ENCODE peak calls at places on chromosomes 16 and 17, in nine cellular contexts. One of them, this sample, is unnamed.

GRCh38 chr16:53600076-53600475 is 97.1 kb upstream of the AKTIP start:
- DNase-seq in mesothelial cell of epicardium: no peak
- DNase-seq in IMR-90: peak
- DNase-seq in AG10803: peak
- DNase-seq in Calu3: no peak
- DNase-seq in MM.1S: no peak
- DNase-seq in GM23338: no peak
- DNase-seq in AG04450: no peak
- DNase-seq in suprapubic skin: no peak
- DNase-seq in this sample: no peak

GRCh38 chr16:68732068-68732680 is 4.9 kb upstream of the CDH1 start:
- DNase-seq in IMR-90: no peak
- DNase-seq in suprapubic skin: no peak
- DNase-seq in GM23338: peak
- DNase-seq in MM.1S: no peak
- DNase-seq in AG10803: no peak
- DNase-seq in Calu3: peak
- DNase-seq in AG04450: no peak
- DNase-seq in mesothelial cell of epicardium: peak
- DNase-seq in this sample: peak

GRCh38 chr17:66829883-66830282 is 5.0 kb upstream of the CACNG5 start:
- DNase-seq in MM.1S: no peak
- DNase-seq in AG04450: no peak
- DNase-seq in Calu3: no peak
- DNase-seq in AG10803: no peak
- DNase-seq in IMR-90: no peak
- DNase-seq in suprapubic skin: no peak
- DNase-seq in GM23338: peak
- DNase-seq in mesothelial cell of epicardium: no peak
- DNase-seq in this sample: no peak

GRCh38 chr16:49596119-49596518 is 222.5 kb downstream of the C16orf78 start:
- DNase-seq in AG10803: no peak
- DNase-seq in AG04450: no peak
- DNase-seq in MM.1S: no peak
- DNase-seq in mesothelial cell of epicardium: peak
- DNase-seq in GM23338: no peak
- DNase-seq in IMR-90: peak
- DNase-seq in suprapubic skin: no peak
- DNase-seq in Calu3: no peak
- DNase-seq in this sample: no peak

GRCh38 chr16:4414187-4414909 is 2.0 kb downstream of the CORO7 start:
- DNase-seq in MM.1S: peak
- DNase-seq in suprapubic skin: no peak
- DNase-seq in Calu3: no peak
- DNase-seq in AG10803: no peak
- DNase-seq in AG04450: no peak
- DNase-seq in mesothelial cell of epicardium: no peak
- DNase-seq in GM23338: no peak
- DNase-seq in IMR-90: no peak
- DNase-seq in this sample: no peak

GRCh38 chr16:87404764-87405625 is 12.9 kb downstream of the MAP1LC3B start:
- DNase-seq in IMR-90: no peak
- DNase-seq in mesothelial cell of epicardium: no peak
- DNase-seq in MM.1S: no peak
- DNase-seq in GM23338: no peak
- DNase-seq in AG10803: no peak
- DNase-seq in suprapubic skin: peak
- DNase-seq in AG04450: no peak
- DNase-seq in Calu3: no peak
- DNase-seq in this sample: no peak

GRCh38 chr16:67158637-67159600 is 790 bp downstream of the TRADD start:
- DNase-seq in AG10803: no peak
- DNase-seq in Calu3: peak
- DNase-seq in AG04450: no peak
- DNase-seq in MM.1S: peak
- DNase-seq in suprapubic skin: no peak
- DNase-seq in mesothelial cell of epicardium: no peak
- DNase-seq in IMR-90: no peak
- DNase-seq in GM23338: peak
- DNase-seq in this sample: peak

GRCh38 chr16:19382887-19383816 is 34.5 kb upstream of the TMC5 start:
- DNase-seq in Calu3: peak
- DNase-seq in mesothelial cell of epicardium: no peak
- DNase-seq in MM.1S: peak
- DNase-seq in GM23338: no peak
- DNase-seq in suprapubic skin: no peak
- DNase-seq in IMR-90: no peak
- DNase-seq in AG04450: no peak
- DNase-seq in AG10803: no peak
- DNase-seq in this sample: no peak

GRCh38 chr17:65456368-65457151 is 104.9 kb downstream of the AXIN2 start:
- DNase-seq in AG10803: no peak
- DNase-seq in AG04450: no peak
- DNase-seq in MM.1S: no peak
- DNase-seq in mesothelial cell of epicardium: no peak
- DNase-seq in suprapubic skin: no peak
- DNase-seq in GM23338: no peak
- DNase-seq in IMR-90: no peak
- DNase-seq in Calu3: no peak
- DNase-seq in this sample: no peak

DNA sequence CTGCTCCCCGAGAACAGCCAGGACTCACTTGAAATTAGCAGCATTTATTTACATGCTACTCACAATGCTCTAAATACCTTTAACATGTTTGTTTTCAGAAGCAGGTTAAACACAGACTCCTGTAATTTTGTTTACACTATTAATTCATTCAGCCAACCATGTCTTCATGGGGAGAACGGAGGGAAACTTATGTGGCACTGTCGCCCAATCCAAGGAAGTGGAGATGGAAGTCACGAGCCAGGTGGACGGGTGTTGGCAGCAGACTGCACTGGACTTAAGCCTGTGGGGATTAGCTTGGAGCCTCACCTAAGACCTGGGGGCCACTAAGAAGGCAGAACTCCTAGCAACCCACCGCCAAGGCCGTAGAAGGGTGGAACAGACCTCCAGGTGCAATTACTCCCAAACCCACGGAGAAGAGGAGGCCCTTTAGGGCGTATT is 8.8 kb upstream of the GFAP start:
- DNase-seq in Calu3: no peak
- DNase-seq in mesothelial cell of epicardium: no peak
- DNase-seq in IMR-90: no peak
- DNase-seq in AG04450: no peak
- DNase-seq in GM23338: no peak
- DNase-seq in suprapubic skin: no peak
- DNase-seq in AG10803: no peak
- DNase-seq in MM.1S: no peak
- DNase-seq in this sample: no peak
- TF ChIP-seq CTCF in Calu3: no peak
- TF ChIP-seq CTCF in mesothelial cell of epicardium: no peak
- TF ChIP-seq CTCF in IMR-90: no peak
- TF ChIP-seq CTCF in AG04450: no peak
- TF ChIP-seq CTCF in GM23338: no peak
- TF ChIP-seq CTCF in suprapubic skin: no peak
- TF ChIP-seq CTCF in AG10803: no peak
- TF ChIP-seq CTCF in MM.1S: no peak
- TF ChIP-seq CTCF in this sample: no peak

DNA sequence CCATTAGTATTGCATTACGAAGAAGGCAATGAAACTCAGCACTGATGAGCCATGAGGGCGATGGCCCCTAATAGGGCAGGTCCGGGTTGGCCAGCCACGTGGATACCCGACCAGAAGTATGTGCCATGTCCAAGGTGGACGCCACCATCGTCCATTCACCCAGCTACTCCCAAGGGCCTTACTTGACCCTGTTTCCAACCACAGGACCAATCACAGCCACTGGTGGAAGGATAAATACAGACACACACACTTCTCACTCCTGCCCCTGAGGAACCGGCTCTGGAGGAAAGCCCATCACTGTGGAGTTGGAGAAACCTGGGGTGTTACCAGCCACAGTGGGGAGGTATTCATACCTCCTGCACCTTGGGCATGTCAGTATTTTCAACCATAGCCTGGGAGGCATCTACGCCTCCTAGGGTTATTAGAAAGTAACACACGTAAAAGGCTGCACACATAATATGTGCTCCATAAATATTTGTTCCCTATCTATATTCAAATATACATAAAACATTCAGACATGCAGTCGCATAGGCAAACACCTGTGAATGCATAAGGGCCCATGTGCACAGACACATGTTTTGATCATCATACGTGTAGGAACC is 5.4 kb upstream of the ITGA3 start:
- DNase-seq in mesothelial cell of epicardium: no peak
- DNase-seq in suprapubic skin: no peak
- DNase-seq in AG10803: no peak
- DNase-seq in IMR-90: no peak
- DNase-seq in MM.1S: no peak
- DNase-seq in AG04450: no peak
- DNase-seq in Calu3: no peak
- DNase-seq in GM23338: no peak
- DNase-seq in this sample: no peak
- TF ChIP-seq CTCF in mesothelial cell of epicardium: peak
- TF ChIP-seq CTCF in suprapubic skin: no peak
- TF ChIP-seq CTCF in AG10803: no peak
- TF ChIP-seq CTCF in IMR-90: no peak
- TF ChIP-seq CTCF in MM.1S: no peak
- TF ChIP-seq CTCF in AG04450: no peak
- TF ChIP-seq CTCF in Calu3: peak
- TF ChIP-seq CTCF in GM23338: no peak
- TF ChIP-seq CTCF in this sample: peak

GRCh38 chr16:89588413-89589109 is 13.0 kb downstream of the CPNE7 start:
- DNase-seq in MM.1S: no peak
- DNase-seq in GM23338: no peak
- DNase-seq in suprapubic skin: no peak
- DNase-seq in IMR-90: no peak
- DNase-seq in Calu3: no peak
- DNase-seq in mesothelial cell of epicardium: no peak
- DNase-seq in AG04450: no peak
- DNase-seq in AG10803: no peak
- DNase-seq in this sample: no peak
- TF ChIP-seq CTCF in MM.1S: no peak
- TF ChIP-seq CTCF in GM23338: no peak
- TF ChIP-seq CTCF in suprapubic skin: no peak
- TF ChIP-seq CTCF in IMR-90: no peak
- TF ChIP-seq CTCF in Calu3: no peak
- TF ChIP-seq CTCF in mesothelial cell of epicardium: no peak
- TF ChIP-seq CTCF in AG04450: no peak
- TF ChIP-seq CTCF in AG10803: no peak
- TF ChIP-seq CTCF in this sample: no peak

GRCh38 chr16:61937646-61938045 is 98.6 kb downstream of the CDH8 start:
- DNase-seq in AG10803: no peak
- DNase-seq in IMR-90: no peak
- DNase-seq in AG04450: no peak
- DNase-seq in suprapubic skin: no peak
- DNase-seq in Calu3: no peak
- DNase-seq in GM23338: no peak
- DNase-seq in MM.1S: no peak
- DNase-seq in mesothelial cell of epicardium: no peak
- DNase-seq in this sample: no peak

GRCh38 chr16:61934591-61934990 is 101.6 kb downstream of the CDH8 start:
- DNase-seq in GM23338: no peak
- DNase-seq in AG10803: no peak
- DNase-seq in AG04450: no peak
- DNase-seq in mesothelial cell of epicardium: no peak
- DNase-seq in Calu3: no peak
- DNase-seq in suprapubic skin: no peak
- DNase-seq in MM.1S: no peak
- DNase-seq in IMR-90: no peak
- DNase-seq in this sample: no peak

GRCh38 chr16:61936522-61936921 is 99.7 kb downstream of the CDH8 start:
- DNase-seq in suprapubic skin: no peak
- DNase-seq in IMR-90: no peak
- DNase-seq in MM.1S: no peak
- DNase-seq in Calu3: no peak
- DNase-seq in AG10803: no peak
- DNase-seq in AG04450: no peak
- DNase-seq in mesothelial cell of epicardium: no peak
- DNase-seq in GM23338: peak
- DNase-seq in this sample: no peak
- TF ChIP-seq CTCF in suprapubic skin: no peak
- TF ChIP-seq CTCF in IMR-90: no peak
- TF ChIP-seq CTCF in MM.1S: no peak
- TF ChIP-seq CTCF in Calu3: no peak
- TF ChIP-seq CTCF in AG10803: peak
- TF ChIP-seq CTCF in AG04450: no peak
- TF ChIP-seq CTCF in mesothelial cell of epicardium: peak
- TF ChIP-seq CTCF in GM23338: peak
- TF ChIP-seq CTCF in this sample: peak

DNA sequence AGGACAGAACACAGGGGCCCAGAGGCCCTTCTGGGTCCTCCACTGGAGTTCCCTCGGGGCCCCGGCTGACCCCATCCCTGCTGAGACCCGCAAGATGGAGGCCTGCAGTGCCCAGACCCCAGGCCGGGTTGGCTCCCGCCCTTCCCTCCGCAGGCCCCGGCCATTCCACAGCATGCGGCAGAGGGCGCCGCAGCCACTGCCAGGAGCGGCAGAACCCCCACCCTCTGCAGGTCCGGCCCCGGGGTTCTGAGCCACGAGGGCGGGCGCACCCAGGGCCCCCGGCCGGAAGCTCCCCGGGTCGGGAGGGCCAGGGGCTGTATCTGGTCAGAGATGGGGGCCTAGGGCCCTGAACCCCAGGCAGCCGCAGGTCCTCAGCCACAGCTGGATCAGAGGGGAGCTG is 2.4 kb upstream of the PERCC1 start:
- DNase-seq in AG04450: no peak
- DNase-seq in AG10803: no peak
- DNase-seq in GM23338: peak
- DNase-seq in mesothelial cell of epicardium: no peak
- DNase-seq in suprapubic skin: no peak
- DNase-seq in MM.1S: no peak
- DNase-seq in IMR-90: no peak
- DNase-seq in Calu3: peak
- DNase-seq in this sample: no peak
- TF ChIP-seq CTCF in AG04450: peak
- TF ChIP-seq CTCF in AG10803: peak
- TF ChIP-seq CTCF in GM23338: peak
- TF ChIP-seq CTCF in mesothelial cell of epicardium: no peak
- TF ChIP-seq CTCF in suprapubic skin: peak
- TF ChIP-seq CTCF in MM.1S: no peak
- TF ChIP-seq CTCF in IMR-90: peak
- TF ChIP-seq CTCF in Calu3: peak
- TF ChIP-seq CTCF in this sample: peak